ENCODE peak calls at places on chromosomes 11 and 22, in five cellular contexts. H, A, O, I and B are unnamed samples.

GRCh38 chr11:129749141-129749540 is 66.5 kb upstream of the TMEM45B start:
- ATAC-seq in H (no peak), I (no peak), A (no peak), O (no peak), B (no peak)

GRCh38 chr11:19607656-19608360 is 104.8 kb upstream of the NAV2 start:
- ATAC-seq in H (no peak), I (no peak), A (no peak), O (no peak), B (no peak)

GRCh38 chr11:109641549-109641948 is 219.6 kb downstream of the C11orf87 start:
- ATAC-seq in I (no peak), O (no peak), H (no peak), A (no peak), B (no peak)

GRCh38 chr11:68528630-68529029 is 68.1 kb downstream of the PPP6R3 start:
- ATAC-seq in H (peak; percentile 81), I (no peak), A (peak; percentile 40), O (peak; percentile 45), B (peak; percentile 43)

GRCh38 chr11:68357568-68357967 is 45.2 kb downstream of the LRP5 start:
- ATAC-seq in O (no peak), A (no peak), H (no peak), I (no peak), B (no peak)

GRCh38 chr22:45503071-45503815 is 560 bp downstream of the FBLN1 start:
- ATAC-seq in O (no peak), H (no peak), I (no peak), A (no peak), B (no peak)

GRCh38 chr11:1421291-1421690 is 31.6 kb downstream of the BRSK2 start:
- ATAC-seq in O (no peak), I (no peak), H (no peak), A (no peak), B (no peak)

GRCh38 chr22:50628543-50629134 is 687 bp upstream of the ARSA start:
- ATAC-seq in H (no peak), O (peak; percentile 7), I (peak; percentile 1), A (no peak), B (no peak)

GRCh38 chr11:111322534-111322933 is 24.2 kb downstream of the POU2AF3 start:
- ATAC-seq in O (no peak), A (no peak), I (no peak), H (no peak), B (no peak)

GRCh38 chr11:112369374-112369773 is 108.7 kb upstream of the PLET1 start:
- ATAC-seq in I (no peak), A (no peak), O (no peak), H (no peak), B (no peak)

GRCh38 chr22:39183991-39184585 is 31.6 kb upstream of the CBX7 start:
- ATAC-seq in H (no peak), O (peak; percentile 51), I (peak; percentile 13), A (no peak), B (no peak)

GRCh38 chr11:69064394-69064957 is 15.7 kb downstream of the TPCN2 start:
- ATAC-seq in I (no peak), H (no peak), O (no peak), A (no peak), B (no peak)